ENCODE peak calls at places on chromosomes 3 and 15, in four cellular contexts. H is H1, F is IMR-90, I is H9. O is an unnamed sample.

GRCh38 chr15:43954181-43954621 is 127.4 kb downstream of the WDR76 start:
- DNase-seq in I (no peak), F (peak), H (no peak), O (no peak)

GRCh38 chr15:77454956-77455355 is 34.3 kb downstream of the HMG20A start:
- DNase-seq in I (no peak), H (no peak), F (no peak), O (no peak)

GRCh38 chr3:149588909-149589308 is 68.9 kb downstream of the WWTR1 start:
- DNase-seq in I (no peak), F (no peak), H (no peak), O (no peak)

GRCh38 chr3:4994823-4995499 is 15.7 kb downstream of the BHLHE40 start:
- DNase-seq in F (peak), I (no peak), H (no peak), O (peak)

GRCh38 chr15:75234191-75234810 is 23.8 kb upstream of the GOLGA6C start:
- DNase-seq in H (no peak), F (no peak), I (no peak), O (no peak)

GRCh38 chr3:71206821-71207220 is 376.7 kb downstream of the FOXP1 start:
- DNase-seq in H (no peak), F (no peak), I (no peak), O (no peak)

GRCh38 chr15:75659928-75660645 is 12.4 kb downstream of the SNX33 start:
- DNase-seq in F (no peak), I (no peak), H (no peak), O (no peak)

GRCh38 chr3:184742676-184743135 is 30.8 kb upstream of the MAGEF1 start:
- DNase-seq in F (no peak), I (no peak), H (no peak), O (no peak)

GRCh38 chr15:54097019-54097418 is 118.8 kb downstream of the UNC13C start:
- DNase-seq in H (no peak), F (no peak), I (no peak), O (no peak)

GRCh38 chr15:80468776-80469175 is 64.6 kb downstream of the ARNT2 start:
- DNase-seq in I (no peak), F (no peak), H (no peak), O (no peak)

GRCh38 chr15:87563840-87564239 is 692.7 kb downstream of the NTRK3 start:
- DNase-seq in F (no peak), I (no peak), H (no peak), O (peak)

GRCh38 chr3:42745776-42746454 is 27.1 kb downstream of the CCDC13 start:
- DNase-seq in I (peak), F (no peak), H (peak), O (peak)

GRCh38 chr15:37806808-37807207 is 127.6 kb upstream of the TMCO5A start:
- DNase-seq in H (no peak), F (no peak), I (no peak), O (no peak)
- H3K23ac ChIP-seq in H (no peak), F (no peak), I (no peak), O (no peak)

GRCh38 chr3:16789344-16790100 is 95.2 kb upstream of the PLCL2 start:
- DNase-seq in F (no peak), I (no peak), H (no peak), O (peak)
- H3K23ac ChIP-seq in F (no peak), I (no peak), H (no peak), O (no peak)

GRCh38 chr3:51995346-51996156 is at the start of gene RPL29:
- DNase-seq in F (peak), I (peak), H (peak), O (peak)
- H3K23ac ChIP-seq in F (peak), I (no peak), H (no peak), O (peak)

GRCh38 chr3:51715231-51716058 is 8.6 kb downstream of the GRM2 start:
- DNase-seq in I (no peak), H (no peak), F (no peak), O (no peak)
- H3K23ac ChIP-seq in I (no peak), H (no peak), F (no peak), O (peak)

O was measured in mesendoderm.